ENCODE peak calls at places on chromosomes 4 and X, in five cellular contexts. One of them, this sample, is unnamed.

GRCh38 chrX:43481601-43482000 is 174.5 kb upstream of the MAOA start:
- DNase-seq in GM23248: no peak
- DNase-seq in neural progenitor cell: peak; percentile 47
- DNase-seq in NT2/D1: no peak
- DNase-seq in fibroblast of lung: no peak
- DNase-seq in this sample: no peak

GRCh38 chr4:89212666-89213381 is 94.8 kb downstream of the GPRIN3 start:
- DNase-seq in GM23248: peak; percentile 59
- DNase-seq in neural progenitor cell: no peak
- DNase-seq in NT2/D1: no peak
- DNase-seq in fibroblast of lung: peak; percentile 29
- DNase-seq in this sample: peak; percentile 29

GRCh38 chrX:106903291-106903820 is at the start of gene RIPPLY1:
- DNase-seq in GM23248: no peak
- DNase-seq in neural progenitor cell: peak; percentile 32
- DNase-seq in NT2/D1: no peak
- DNase-seq in fibroblast of lung: no peak
- DNase-seq in this sample: no peak

GRCh38 chr4:24564488-24564887 is 19.9 kb downstream of the DHX15 start:
- DNase-seq in GM23248: peak; percentile 26
- DNase-seq in neural progenitor cell: no peak
- DNase-seq in NT2/D1: no peak
- DNase-seq in fibroblast of lung: no peak
- DNase-seq in this sample: no peak

GRCh38 chr4:108333353-108333920 is 164.7 kb upstream of the LEF1 start:
- DNase-seq in GM23248: no peak
- DNase-seq in neural progenitor cell: no peak
- DNase-seq in NT2/D1: no peak
- DNase-seq in fibroblast of lung: no peak
- DNase-seq in this sample: no peak

GRCh38 chr4:99207069-99207743 is 11.8 kb downstream of the ADH6 start:
- DNase-seq in GM23248: no peak
- DNase-seq in neural progenitor cell: no peak
- DNase-seq in NT2/D1: no peak
- DNase-seq in fibroblast of lung: no peak
- DNase-seq in this sample: no peak

GRCh38 chrX:120692319-120692718 is 62.5 kb upstream of the C1GALT1C1 start:
- DNase-seq in GM23248: no peak
- DNase-seq in neural progenitor cell: no peak
- DNase-seq in NT2/D1: no peak
- DNase-seq in fibroblast of lung: no peak
- DNase-seq in this sample: no peak

GRCh38 chr4:165383757-165384156 is 4.9 kb downstream of the CPE start:
- DNase-seq in GM23248: peak; percentile 43
- DNase-seq in neural progenitor cell: peak; percentile 44
- DNase-seq in NT2/D1: no peak
- DNase-seq in fibroblast of lung: peak; percentile 60
- DNase-seq in this sample: no peak

GRCh38 chr4:141807073-141807472 is 170.7 kb downstream of the IL15 start:
- DNase-seq in GM23248: peak; percentile 65
- DNase-seq in neural progenitor cell: no peak
- DNase-seq in NT2/D1: no peak
- DNase-seq in fibroblast of lung: peak; percentile 87
- DNase-seq in this sample: no peak

GRCh38 chr4:24368801-24369200 is 215.6 kb downstream of the DHX15 start:
- DNase-seq in GM23248: no peak
- DNase-seq in neural progenitor cell: no peak
- DNase-seq in NT2/D1: no peak
- DNase-seq in fibroblast of lung: no peak
- DNase-seq in this sample: no peak

GRCh38 chr4:83855044-83855443 is 319.1 kb downstream of the GPAT3 start:
- DNase-seq in GM23248: peak; percentile 95
- DNase-seq in neural progenitor cell: no peak
- DNase-seq in NT2/D1: no peak
- DNase-seq in fibroblast of lung: peak; percentile 99
- DNase-seq in this sample: no peak

GRCh38 chrX:15310117-15310516 is 5.3 kb downstream of the ASB11 start:
- DNase-seq in GM23248: peak; percentile 11
- DNase-seq in neural progenitor cell: no peak
- DNase-seq in NT2/D1: no peak
- DNase-seq in fibroblast of lung: peak; percentile 13
- DNase-seq in this sample: no peak

GRCh38 chr4:128544277-128544676 is 256.7 kb upstream of the PGRMC2 start:
- DNase-seq in GM23248: no peak
- DNase-seq in neural progenitor cell: no peak
- DNase-seq in NT2/D1: no peak
- DNase-seq in fibroblast of lung: no peak
- DNase-seq in this sample: no peak

GRCh38 chr4:168540865-168541607 is 44.2 kb downstream of the PALLD start:
- DNase-seq in GM23248: no peak
- DNase-seq in neural progenitor cell: no peak
- DNase-seq in NT2/D1: no peak
- DNase-seq in fibroblast of lung: peak; percentile 70
- DNase-seq in this sample: no peak

GRCh38 chrX:40152173-40152705 is 54.5 kb upstream of the BCOR start:
- DNase-seq in GM23248: peak; percentile 67
- DNase-seq in neural progenitor cell: peak; percentile 65
- DNase-seq in NT2/D1: no peak
- DNase-seq in fibroblast of lung: no peak
- DNase-seq in this sample: peak; percentile 75

GRCh38 chr4:74794341-74794801 is at the start of gene BTC:
- DNase-seq in GM23248: peak; percentile 27
- DNase-seq in neural progenitor cell: peak; percentile 24
- DNase-seq in NT2/D1: no peak
- DNase-seq in fibroblast of lung: peak; percentile 6
- DNase-seq in this sample: peak; percentile 78

GRCh38 chr4:183469936-183470335 is 25.5 kb downstream of the CDKN2AIP start:
- DNase-seq in GM23248: peak; percentile 39
- DNase-seq in neural progenitor cell: no peak
- DNase-seq in NT2/D1: no peak
- DNase-seq in fibroblast of lung: peak; percentile 78
- DNase-seq in this sample: no peak

GRCh38 chr4:105257817-105258495 is 111.3 kb downstream of the TET2 start:
- DNase-seq in GM23248: no peak
- DNase-seq in neural progenitor cell: no peak
- DNase-seq in NT2/D1: no peak
- DNase-seq in fibroblast of lung: no peak
- DNase-seq in this sample: no peak

GRCh38 chr4:173990126-173990878 is 293.2 kb downstream of the FBXO8 start:
- DNase-seq in GM23248: peak; percentile 68
- DNase-seq in neural progenitor cell: peak; percentile 75
- DNase-seq in NT2/D1: peak; percentile 42
- DNase-seq in fibroblast of lung: peak; percentile 20
- DNase-seq in this sample: no peak

DNA sequence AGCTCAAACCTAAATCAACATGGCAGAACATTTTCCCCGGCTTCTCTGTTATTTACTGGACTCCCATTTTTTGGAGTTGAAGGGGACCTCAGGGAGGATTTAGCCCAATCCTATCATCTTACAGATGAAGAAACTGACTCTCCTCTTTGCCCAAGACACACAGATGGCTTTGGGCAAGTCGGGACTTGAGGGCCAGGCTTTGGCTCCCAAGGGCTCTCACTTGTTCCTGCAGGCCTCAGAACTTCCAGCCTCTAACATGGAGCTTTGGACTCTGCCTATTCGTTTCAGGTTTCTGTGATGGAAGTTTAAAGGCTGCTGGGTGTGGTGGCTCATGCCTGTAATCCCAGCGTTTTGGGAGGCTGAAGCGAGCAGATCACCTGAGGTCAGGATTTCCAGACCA is 59.5 kb downstream of the RHOH start:
- DNase-seq in GM23248: no peak
- DNase-seq in neural progenitor cell: no peak
- DNase-seq in NT2/D1: no peak
- DNase-seq in fibroblast of lung: no peak
- DNase-seq in this sample: no peak
- H3K9ac ChIP-seq in GM23248: peak overlapping the region; percentile 9
- H3K9ac ChIP-seq in neural progenitor cell: no peak overlapping the region
- H3K9ac ChIP-seq in NT2/D1: no peak overlapping the region
- H3K9ac ChIP-seq in fibroblast of lung: no peak overlapping the region
- H3K9ac ChIP-seq in this sample: no peak overlapping the region

DNA sequence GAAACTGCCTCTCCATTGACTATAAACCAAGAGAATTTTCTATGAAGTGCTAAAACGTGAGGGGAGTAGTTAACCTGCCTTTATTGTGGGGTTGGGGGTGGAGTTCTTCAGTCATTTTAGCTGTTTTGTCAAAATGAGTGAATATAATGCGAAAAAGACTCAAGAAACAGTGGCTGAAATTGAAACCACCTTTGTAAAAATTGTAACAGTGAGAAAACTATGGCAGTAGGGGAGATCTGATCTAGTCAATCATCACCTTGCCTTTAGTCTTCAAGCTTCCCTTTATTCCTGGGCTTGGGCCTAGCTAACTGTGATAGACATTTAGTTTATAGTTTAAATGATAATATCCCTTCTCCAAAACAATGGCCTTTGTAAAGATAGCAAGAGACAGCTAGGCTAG is 1927.3 kb downstream of the STIM2 start:
- DNase-seq in GM23248: no peak
- DNase-seq in neural progenitor cell: no peak
- DNase-seq in NT2/D1: no peak
- DNase-seq in fibroblast of lung: no peak
- DNase-seq in this sample: no peak
- H3K4me1 ChIP-seq in GM23248: no peaks in the 10 kb centered on the region
- H3K4me1 ChIP-seq in neural progenitor cell: no peaks in the 10 kb centered on the region
- H3K4me1 ChIP-seq in NT2/D1: no peaks in the 10 kb centered on the region
- H3K4me1 ChIP-seq in fibroblast of lung: no peaks in the 10 kb centered on the region
- H3K4me1 ChIP-seq in this sample: no peaks in the 10 kb centered on the region

GRCh38 chr4:3870567-3870962 is 104.4 kb downstream of the ADRA2C start:
- DNase-seq in GM23248: no peak
- DNase-seq in neural progenitor cell: no peak
- DNase-seq in NT2/D1: no peak
- DNase-seq in fibroblast of lung: no peak
- DNase-seq in this sample: no peak

GRCh38 chr4:3872834-3873313 is 106.7 kb downstream of the ADRA2C start:
- DNase-seq in GM23248: no peak
- DNase-seq in neural progenitor cell: no peak
- DNase-seq in NT2/D1: no peak
- DNase-seq in fibroblast of lung: no peak
- DNase-seq in this sample: no peak

GRCh38 chr4:3873446-3874415 is 107.5 kb downstream of the ADRA2C start:
- DNase-seq in GM23248: no peak
- DNase-seq in neural progenitor cell: peak; percentile 76
- DNase-seq in NT2/D1: no peak
- DNase-seq in fibroblast of lung: no peak
- DNase-seq in this sample: no peak

GRCh38 chr4:3871181-3871852 is 105.1 kb downstream of the ADRA2C start:
- DNase-seq in GM23248: peak; percentile 42
- DNase-seq in neural progenitor cell: peak; percentile 90
- DNase-seq in NT2/D1: peak; percentile 64
- DNase-seq in fibroblast of lung: no peak
- DNase-seq in this sample: peak; percentile 83

GRCh38 chr4:3871881-3872833 is 106.0 kb downstream of the ADRA2C start:
- DNase-seq in GM23248: no peak
- DNase-seq in neural progenitor cell: no peak
- DNase-seq in NT2/D1: no peak
- DNase-seq in fibroblast of lung: no peak
- DNase-seq in this sample: peak; percentile 45
- H3K4me3 ChIP-seq in GM23248: no peak overlapping the region
- H3K4me3 ChIP-seq in neural progenitor cell: peak overlapping the region; percentile 52
- H3K4me3 ChIP-seq in NT2/D1: peak overlapping the region; percentile 45
- H3K4me3 ChIP-seq in fibroblast of lung: no peak overlapping the region
- H3K4me3 ChIP-seq in this sample: no peak overlapping the region

DNA sequence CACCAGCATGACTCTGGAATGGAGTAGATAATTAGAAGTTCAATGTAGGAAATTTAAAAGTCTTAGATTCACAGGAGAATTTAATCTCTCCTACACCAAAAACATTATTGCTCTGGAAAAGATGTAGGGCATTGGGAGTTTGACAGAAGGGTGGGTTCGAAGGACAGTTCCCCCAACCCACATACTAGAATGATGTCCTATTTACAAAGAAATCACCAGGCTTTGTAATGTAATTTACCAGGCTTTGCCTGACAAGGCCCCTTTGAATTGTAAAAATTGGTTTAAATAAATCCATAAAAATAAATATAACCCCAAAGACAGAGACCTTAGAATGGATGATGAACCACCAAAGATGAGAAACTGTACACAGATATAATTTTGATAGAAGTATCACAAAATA is 399.2 kb upstream of the GRID2 start:
- DNase-seq in GM23248: no peak
- DNase-seq in neural progenitor cell: no peak
- DNase-seq in NT2/D1: peak; percentile 8
- DNase-seq in fibroblast of lung: no peak
- DNase-seq in this sample: no peak
- H3K9ac ChIP-seq in GM23248: no peak overlapping the region
- H3K9ac ChIP-seq in neural progenitor cell: no peak overlapping the region
- H3K9ac ChIP-seq in NT2/D1: no peak overlapping the region
- H3K9ac ChIP-seq in fibroblast of lung: no peak overlapping the region
- H3K9ac ChIP-seq in this sample: no peak overlapping the region

GRCh38 chr4:38195486-38195885 is 235.3 kb downstream of the PTTG2 start:
- DNase-seq in GM23248: no peak
- DNase-seq in neural progenitor cell: no peak
- DNase-seq in NT2/D1: no peak
- DNase-seq in fibroblast of lung: no peak
- DNase-seq in this sample: no peak
- H3K4me1 ChIP-seq in GM23248: peaks cover 7% of the 10 kb centered on the region
- H3K4me1 ChIP-seq in neural progenitor cell: peaks cover 5% of the 10 kb centered on the region
- H3K4me1 ChIP-seq in NT2/D1: no peaks in the 10 kb centered on the region
- H3K4me1 ChIP-seq in fibroblast of lung: peaks cover 6% of the 10 kb centered on the region
- H3K4me1 ChIP-seq in this sample: peaks cover 5% of the 10 kb centered on the region